ENCODE peak calls at places on chromosomes 11 and 22, in eight cellular contexts. M is coronary artery, O is tibial nerve, N is IMR-90, B is aorta, I is pancreas, J is cardiac fibroblast, F is fibroblast of lung. U is an unnamed sample.

GRCh38 chr11:11370263-11371060 is 17.4 kb upstream of the CSNK2A3 start:
- DNase-seq in I (no peak), O (no peak), F (no peak), J (no peak), M (no peak), B (no peak), N (no peak), U (no peak)

GRCh38 chr11:33262016-33262638 is 4.9 kb downstream of the HIPK3 start:
- DNase-seq in M (no peak), O (no peak), N (peak; percentile 24), I (no peak), J (peak; percentile 36), F (peak; percentile 17), B (no peak), U (peak; percentile 27)

GRCh38 chr22:39382410-39382809 is 17.2 kb upstream of the TAB1 start:
- DNase-seq in B (no peak), I (peak; percentile 55), F (no peak), O (no peak), M (no peak), N (no peak), J (no peak), U (no peak)

GRCh38 chr11:110665689-110666465 is 46.4 kb downstream of the ARHGAP20 start:
- DNase-seq in N (no peak), B (no peak), O (no peak), F (no peak), J (no peak), M (no peak), I (no peak), U (no peak)

GRCh38 chr11:72426758-72427157 is 7.6 kb downstream of the CLPB start:
- DNase-seq in J (no peak), F (no peak), N (no peak), M (no peak), B (no peak), O (no peak), I (no peak), U (no peak)

GRCh38 chr11:83292709-83293435 is 6.7 kb upstream of the CCDC90B start:
- DNase-seq in B (no peak), N (peak; percentile 73), J (peak; percentile 87), F (peak; percentile 76), I (no peak), O (no peak), M (no peak), U (peak; percentile 82)

GRCh38 chr11:125329786-125330185 is 165.2 kb downstream of the PKNOX2 start:
- DNase-seq in M (peak; percentile 59), I (no peak), O (no peak), N (no peak), J (no peak), F (no peak), B (no peak), U (no peak)

GRCh38 chr22:45769569-45770210 is 98.1 kb downstream of the ATXN10 start:
- DNase-seq in N (peak; percentile 31), I (no peak), J (no peak), B (no peak), M (no peak), F (peak; percentile 51), O (no peak), U (no peak)

GRCh38 chr11:61814958-61815789 is 1.6 kb downstream of the FADS1 start:
- DNase-seq in F (peak; percentile 98), M (peak; percentile 99), B (peak; percentile 99), J (peak; percentile 97), I (peak; percentile 96), N (peak; percentile 95), O (peak; percentile 92), U (peak; percentile 97)

GRCh38 chr22:20507253-20508066 is at the start of gene MED15:
- DNase-seq in B (peak; percentile 95), O (peak; percentile 84), I (peak; percentile 95), N (peak; percentile 89), F (peak; percentile 85), J (peak; percentile 91), M (peak; percentile 91), U (peak; percentile 87)

GRCh38 chr22:20509344-20510047 is 2.1 kb downstream of the MED15 start:
- DNase-seq in N (peak; percentile 94), M (peak; percentile 85), O (peak; percentile 31), I (no peak), B (peak; percentile 89), F (peak; percentile 91), J (peak; percentile 92), U (peak; percentile 95)

GRCh38 chr22:20503816-20504215 is 3.6 kb upstream of the MED15 start:
- DNase-seq in I (no peak), N (no peak), F (no peak), O (no peak), M (no peak), J (no peak), B (no peak), U (no peak)

GRCh38 chr22:20508815-20509271 is 1.4 kb downstream of the MED15 start:
- DNase-seq in N (no peak), B (no peak), O (no peak), F (no peak), J (no peak), I (no peak), M (no peak), U (no peak)

DNA sequence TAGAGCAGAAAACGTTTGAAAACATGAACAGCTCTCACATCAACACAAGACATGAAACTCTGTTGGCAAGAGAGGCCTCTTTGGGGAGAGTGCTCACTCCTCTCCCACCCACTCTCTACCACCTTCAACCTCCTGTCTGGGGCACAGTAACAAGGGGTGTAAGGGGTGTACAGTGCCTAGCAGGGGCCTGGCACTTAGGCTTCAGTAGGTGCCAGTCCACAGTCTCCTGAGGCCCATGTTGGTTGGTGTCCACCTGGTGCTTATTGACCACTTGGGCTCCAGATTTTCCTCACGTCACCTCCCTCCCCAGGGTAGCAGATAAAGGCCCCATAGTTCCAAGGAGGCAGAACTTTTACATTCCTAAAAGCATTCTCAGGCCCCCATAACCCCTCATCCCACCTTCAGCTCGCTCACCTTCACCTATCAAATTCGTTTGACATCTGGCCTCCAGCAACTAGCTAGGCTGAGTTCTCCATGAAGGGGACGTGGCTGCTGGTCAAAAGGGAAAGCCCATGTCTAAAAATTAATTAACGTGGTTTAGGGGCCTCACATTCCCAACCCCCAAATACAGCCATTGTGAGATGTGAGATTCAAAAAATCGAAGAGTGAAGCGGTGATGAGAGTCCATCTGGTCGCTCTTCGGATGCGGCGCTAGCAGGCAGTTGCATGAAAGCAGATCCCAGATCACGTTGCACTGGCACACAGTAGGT is 712 bp upstream of the MED15 start:
- DNase-seq in N (no peak), I (no peak), M (no peak), O (no peak), B (no peak), F (no peak), J (no peak), U (no peak)
- H3K4me3 ChIP-seq in N (peak overlapping the region; percentile 78), I (peak overlapping the region; percentile 81), M (peak overlapping the region; percentile 98), O (peak overlapping the region; percentile 92), B (no peak overlapping the region), F (peak overlapping the region; percentile 52), J (peak overlapping the region; percentile 96), U (peak overlapping the region; percentile 96)

DNA sequence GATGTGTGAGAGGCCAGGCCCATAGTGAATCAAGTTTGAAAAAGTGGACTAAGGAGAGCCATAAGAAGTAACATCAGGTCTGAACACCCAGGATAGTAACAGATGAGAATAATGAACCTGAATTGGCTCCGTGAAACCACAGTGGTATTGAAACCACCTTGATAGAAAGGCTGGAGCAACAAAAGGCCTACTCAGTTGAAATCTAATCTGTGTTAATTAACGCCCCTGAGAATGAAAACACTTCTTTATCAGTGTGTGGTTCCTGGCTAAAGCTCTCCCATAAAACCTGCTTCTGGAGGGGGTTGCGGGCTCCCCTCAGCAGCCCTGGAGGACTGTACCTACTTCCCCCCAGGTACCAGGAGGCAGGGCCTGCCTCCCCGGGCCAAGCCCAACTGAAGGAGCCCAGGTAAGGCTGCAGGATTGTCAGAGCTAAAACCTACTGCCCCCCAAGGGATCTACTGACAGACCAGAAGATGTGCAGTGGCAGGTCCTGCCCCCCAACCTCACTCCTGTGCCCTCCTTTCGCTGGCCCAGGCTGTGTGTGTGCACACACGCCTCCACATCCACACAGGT is 54.6 kb downstream of the PLEKHA7 start:
- DNase-seq in B (no peak), O (no peak), M (no peak), N (no peak), I (no peak), F (no peak), J (no peak), U (no peak)
- H3K4me3 ChIP-seq in B (no peak overlapping the region), O (no peak overlapping the region), M (no peak overlapping the region), N (no peak overlapping the region), I (no peak overlapping the region), F (no peak overlapping the region), J (no peak overlapping the region), U (no peak overlapping the region)

GRCh38 chr22:36741968-36742367 is 34.0 kb downstream of the IFT27 start:
- DNase-seq in J (no peak), O (no peak), F (no peak), N (no peak), I (no peak), B (no peak), M (peak; percentile 50), U (no peak)
- H3K4me3 ChIP-seq in J (no peak overlapping the region), O (no peak overlapping the region), F (no peak overlapping the region), N (no peak overlapping the region), I (no peak overlapping the region), B (no peak overlapping the region), M (no peak overlapping the region), U (no peak overlapping the region)

GRCh38 chr11:69382131-69383128 is 88.5 kb downstream of the MYEOV start:
- DNase-seq in B (peak; percentile 72), M (peak; percentile 74), J (peak; percentile 53), N (no peak), F (peak; percentile 40), I (no peak), O (peak; percentile 15), U (peak; percentile 24)

GRCh38 chr11:69381681-69382130 is 87.8 kb downstream of the MYEOV start:
- DNase-seq in O (no peak), F (no peak), B (no peak), I (peak; percentile 43), J (no peak), M (no peak), N (no peak), U (no peak)

GRCh38 chr11:69378303-69379141 is 84.6 kb downstream of the MYEOV start:
- DNase-seq in J (no peak), N (no peak), F (no peak), I (peak; percentile 46), O (peak; percentile 8), M (no peak), B (no peak), U (no peak)

GRCh38 chr11:69380921-69381581 is 87.1 kb downstream of the MYEOV start:
- DNase-seq in F (no peak), N (no peak), O (peak; percentile 11), B (no peak), J (no peak), I (peak; percentile 43), M (peak; percentile 64), U (no peak)

GRCh38 chr11:69380451-69380901 is 86.5 kb downstream of the MYEOV start:
- DNase-seq in B (no peak), M (peak; percentile 66), F (no peak), J (no peak), O (peak; percentile 10), N (no peak), I (no peak), U (no peak)
- H3K4me3 ChIP-seq in B (no peak overlapping the region), M (no peak overlapping the region), F (no peak overlapping the region), J (no peak overlapping the region), O (no peak overlapping the region), N (no peak overlapping the region), I (no peak overlapping the region), U (no peak overlapping the region)

GRCh38 chr11:63985812-63986155 is 454 bp upstream of the OTUB1 start:
- DNase-seq in M (peak; percentile 78), N (no peak), J (no peak), I (no peak), B (peak; percentile 67), O (no peak), F (no peak), U (no peak)
- H3K4me3 ChIP-seq in M (peak overlapping the region; percentile 88), N (peak overlapping the region; percentile 68), J (peak overlapping the region; percentile 99), I (peak overlapping the region; percentile 100), B (peak overlapping the region; percentile 85), O (peak overlapping the region; percentile 67), F (peak overlapping the region; percentile 96), U (peak overlapping the region; percentile 89)